ENCODE peak calls at places on chromosomes 7 and 10, in seven cellular contexts. F, Q, O, E, L, K and D are unnamed samples.

GRCh38 chr10:71511206-71511605 is 114.5 kb downstream of the CDH23 start:
- DNase-seq in F (no peak), Q (no peak), L (no peak), O (no peak), E (no peak), K (no peak), D (no peak)

GRCh38 chr10:99084161-99084560 is 151.5 kb downstream of the HPSE2 start:
- DNase-seq in F (no peak), L (no peak), Q (no peak), O (no peak), K (no peak), E (no peak), D (no peak)

GRCh38 chr7:98802088-98802780 is 67.6 kb downstream of the TMEM130 start:
- DNase-seq in O (peak; percentile 81), E (peak; percentile 14), F (no peak), Q (peak; percentile 55), K (peak; percentile 92), L (peak; percentile 91), D (no peak)

GRCh38 chr7:143214789-143215679 is 6.8 kb upstream of the TAS2R40 start:
- DNase-seq in L (peak; percentile 77), Q (peak; percentile 87), E (peak; percentile 80), K (peak; percentile 50), F (peak; percentile 49), O (peak; percentile 92), D (peak; percentile 89)

GRCh38 chr10:31490858-31491504 is 172.0 kb downstream of the ZEB1 start:
- DNase-seq in Q (peak; percentile 8), L (no peak), F (no peak), O (peak; percentile 31), K (peak; percentile 28), E (peak; percentile 32), D (no peak)

GRCh38 chr7:34451923-34452322 is 206.1 kb upstream of the NPSR1 start:
- DNase-seq in Q (no peak), F (no peak), L (no peak), K (no peak), E (no peak), O (no peak), D (no peak)

GRCh38 chr10:58436071-58436470 is 50.9 kb downstream of the TFAM start:
- DNase-seq in Q (peak; percentile 72), E (no peak), F (no peak), O (no peak), L (no peak), K (no peak), D (peak; percentile 95)

GRCh38 chr7:100786323-100786722 is 41.0 kb downstream of the EPHB4 start:
- DNase-seq in O (no peak), E (no peak), K (no peak), Q (no peak), F (no peak), L (no peak), D (no peak)

GRCh38 chr7:94008537-94008936 is 4.4 kb upstream of the BET1 start:
- DNase-seq in F (no peak), K (no peak), Q (no peak), L (no peak), E (no peak), O (no peak), D (no peak)

GRCh38 chr10:22823109-22823508 is 104.7 kb upstream of the ARMC3 start:
- DNase-seq in Q (peak; percentile 95), L (no peak), O (no peak), F (no peak), K (peak; percentile 23), E (peak; percentile 79), D (no peak)

GRCh38 chr7:126361183-126361582 is 891.6 kb downstream of the GRM8 start:
- DNase-seq in O (no peak), L (no peak), Q (no peak), K (no peak), F (no peak), E (no peak), D (no peak)

GRCh38 chr7:155882596-155882995 is 70.3 kb upstream of the SHH start:
- DNase-seq in L (no peak), F (no peak), Q (no peak), E (no peak), O (no peak), K (no peak), D (no peak)

DNA sequence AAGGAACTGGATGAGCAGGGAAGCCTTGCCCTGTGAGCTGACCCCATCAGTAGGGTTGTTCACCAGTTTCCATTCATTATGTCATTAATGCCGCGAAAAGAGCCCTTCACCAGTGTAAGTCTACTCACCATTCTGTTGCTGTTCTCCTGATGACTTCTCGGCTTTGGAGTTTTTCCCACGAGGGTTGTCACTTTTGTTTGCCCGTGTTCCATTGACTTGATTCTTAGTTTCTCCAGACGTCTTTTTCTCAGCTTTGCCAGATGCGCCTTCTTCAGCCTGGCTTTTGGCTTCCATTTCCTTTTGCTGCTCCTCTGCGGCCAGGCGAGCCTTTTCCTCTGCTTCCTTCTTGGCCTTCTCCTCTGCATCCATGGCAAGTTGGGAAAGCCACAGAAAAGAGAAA is 128.8 kb downstream of the PPP1R17 start:
- DNase-seq in F (no peak), L (no peak), Q (no peak), O (no peak), E (no peak), K (no peak), D (no peak)
- TF ChIP-seq JUND in F (no peak), L (no peak), Q (no peak), O (no peak), E (no peak), K (no peak), D (no peak)

DNA sequence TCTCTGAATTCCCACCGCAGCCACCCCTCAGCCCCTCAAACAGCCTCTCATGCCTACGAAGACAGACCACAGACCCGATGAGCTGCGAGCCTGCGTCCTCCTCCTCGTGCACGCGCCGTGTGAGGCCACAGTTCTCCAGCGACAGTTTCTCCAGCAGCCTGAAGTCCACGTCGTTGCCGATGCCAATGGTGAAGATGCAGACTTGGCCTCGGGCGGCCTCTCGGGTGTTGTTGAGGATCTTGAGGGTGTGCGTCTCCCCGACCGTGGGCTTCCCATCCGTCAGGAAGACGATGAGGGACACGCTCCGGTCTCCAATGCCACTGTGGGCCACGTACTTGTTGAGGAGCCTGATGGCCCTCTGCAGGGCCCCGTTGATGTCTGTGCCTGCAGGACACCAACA is 87.1 kb downstream of the ITIH5 start:
- DNase-seq in E (no peak), O (no peak), K (no peak), F (no peak), Q (no peak), L (no peak), D (no peak)
- TF ChIP-seq JUND in E (no peak), O (no peak), K (no peak), F (no peak), Q (no peak), L (no peak), D (no peak)

GRCh38 chr10:120480065-120480600 is 23.1 kb downstream of the PLPP4 start:
- DNase-seq in L (peak; percentile 31), E (no peak), K (no peak), F (no peak), Q (no peak), O (no peak), D (peak; percentile 16)

GRCh38 chr10:120483006-120483405 is 26.0 kb downstream of the PLPP4 start:
- DNase-seq in L (no peak), K (no peak), E (no peak), Q (no peak), O (no peak), F (no peak), D (no peak)

GRCh38 chr10:120478401-120478800 is 21.4 kb downstream of the PLPP4 start:
- DNase-seq in Q (no peak), K (no peak), F (no peak), L (no peak), O (no peak), E (no peak), D (no peak)

GRCh38 chr10:120479506-120479905 is 22.5 kb downstream of the PLPP4 start:
- DNase-seq in L (no peak), F (no peak), O (no peak), K (no peak), Q (no peak), E (no peak), D (no peak)

GRCh38 chr10:120480848-120481247 is 23.8 kb downstream of the PLPP4 start:
- DNase-seq in Q (no peak), O (no peak), F (no peak), K (no peak), E (no peak), L (no peak), D (no peak)
- TF ChIP-seq JUND in Q (no peak), O (no peak), F (no peak), K (no peak), E (no peak), L (no peak), D (no peak)

DNA sequence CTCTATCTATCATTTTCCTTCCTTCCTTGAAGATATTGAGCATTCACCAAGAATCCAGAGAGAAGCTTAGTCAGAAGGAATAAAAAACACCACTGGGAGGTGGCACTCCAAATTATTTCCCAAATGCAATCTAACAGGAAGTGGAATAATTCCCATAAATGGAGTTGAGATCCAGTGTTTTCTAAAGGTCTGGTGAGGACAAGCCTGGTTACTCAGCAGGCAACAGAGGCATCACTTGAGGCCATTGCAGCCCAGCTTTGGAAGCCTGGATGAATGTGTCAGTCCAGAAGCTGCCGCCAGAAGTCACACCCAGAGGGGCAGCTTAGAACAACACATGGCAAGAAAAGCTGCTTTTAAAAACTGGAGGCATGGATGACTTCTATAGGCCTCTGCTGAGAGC is 288.9 kb upstream of the KLF6 start:
- DNase-seq in E (no peak), O (no peak), L (peak; percentile 10), Q (no peak), F (no peak), K (no peak), D (no peak)
- TF ChIP-seq JUND in E (no peak), O (no peak), L (no peak), Q (no peak), F (no peak), K (no peak), D (no peak)

GRCh38 chr10:102673961-102674511 is 29.8 kb downstream of the TRIM8 start:
- DNase-seq in O (peak; percentile 80), K (no peak), E (peak; percentile 60), L (peak; percentile 76), Q (no peak), F (no peak), D (no peak)
- TF ChIP-seq JUND in O (no peak), K (no peak), E (no peak), L (no peak), Q (no peak), F (no peak), D (no peak)

DNA sequence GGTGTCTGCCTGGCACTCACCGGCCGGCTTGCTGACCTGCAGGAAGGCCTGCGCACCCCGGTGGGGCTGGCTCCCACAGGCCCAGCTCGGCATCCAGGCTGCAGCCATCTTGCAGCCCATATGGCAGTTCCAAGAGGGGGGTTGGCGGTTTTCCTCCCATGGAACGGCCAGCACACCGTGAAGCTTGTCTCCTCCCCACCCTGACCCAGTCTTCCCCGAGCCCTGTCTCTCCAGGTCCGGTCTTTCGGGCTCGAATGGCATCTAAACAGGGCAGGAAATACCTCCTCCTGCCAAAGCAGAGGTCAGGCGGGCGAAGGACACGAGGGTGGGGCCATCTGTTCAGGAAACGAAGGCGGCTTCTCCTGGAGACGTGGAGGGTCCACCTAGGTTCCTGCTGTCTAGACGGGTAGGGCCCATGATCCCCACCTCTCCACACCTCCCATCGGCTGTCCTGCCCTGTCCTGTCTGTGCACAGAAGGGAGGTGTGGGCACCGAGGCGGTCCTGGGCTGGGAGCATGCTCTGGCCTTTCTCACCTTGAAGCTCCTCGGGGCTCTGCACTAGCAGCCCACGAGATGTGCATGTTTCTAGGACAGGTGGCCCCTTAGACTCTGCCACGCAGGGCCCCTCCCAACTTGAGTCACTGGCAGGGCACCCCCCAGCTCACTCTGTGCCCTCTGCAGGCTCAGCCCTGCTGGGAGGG is 113.7 kb upstream of the DIP2C start:
- DNase-seq in L (no peak), K (no peak), E (no peak), O (no peak), F (no peak), Q (no peak), D (no peak)
- TF ChIP-seq JUND in L (no peak), K (no peak), E (no peak), O (no peak), F (no peak), Q (no peak), D (no peak)